ENCODE peak calls at places on chromosomes 13 and 19, in eight cellular contexts. I, M, L, F, B, G, H and J are unnamed samples.

GRCh38 chr19:51338563-51339312 is 3.2 kb downstream of the VSIG10L start:
- DNase-seq in G (peak), I (peak), L (peak), M (peak), B (peak), H (peak), F (peak), J (peak)

GRCh38 chr19:33208904-33209843 is 15.0 kb downstream of the LRP3 start:
- DNase-seq in F (no peak), M (no peak), H (no peak), L (peak), B (no peak), G (no peak), I (no peak), J (no peak)

GRCh38 chr19:2711175-2711936 is 8.9 kb upstream of the GNG7 start:
- DNase-seq in M (no peak), H (no peak), L (no peak), B (no peak), G (no peak), I (no peak), F (no peak), J (no peak)

GRCh38 chr13:80727321-80727975 is 386.5 kb upstream of the SPRY2 start:
- DNase-seq in M (no peak), I (no peak), L (no peak), G (no peak), B (no peak), F (no peak), H (no peak), J (no peak)

GRCh38 chr19:30153326-30154210 is 211.5 kb downstream of the URI1 start:
- DNase-seq in M (no peak), H (no peak), G (no peak), I (no peak), B (no peak), F (no peak), L (no peak), J (no peak)

GRCh38 chr13:46964789-46965527 is 68.1 kb upstream of the HTR2A start:
- DNase-seq in H (peak), M (no peak), B (no peak), I (no peak), L (no peak), F (no peak), G (no peak), J (no peak)

GRCh38 chr13:48434203-48434602 is 21.3 kb upstream of the LPAR6 start:
- DNase-seq in H (no peak), M (no peak), F (no peak), L (no peak), I (no peak), G (no peak), B (no peak), J (no peak)

GRCh38 chr13:106625578-106625977 is 57.6 kb upstream of the ARGLU1 start:
- DNase-seq in L (no peak), F (no peak), I (no peak), M (no peak), H (no peak), G (no peak), B (no peak), J (no peak)

GRCh38 chr19:5881543-5882299 is 11.4 kb upstream of the FUT5 start:
- DNase-seq in H (no peak), F (no peak), B (no peak), I (no peak), M (no peak), L (no peak), G (no peak), J (no peak)

GRCh38 chr13:31051999-31052398 is 109.7 kb downstream of the HSPH1 start:
- DNase-seq in H (no peak), M (no peak), F (no peak), I (no peak), G (no peak), L (no peak), B (no peak), J (no peak)

GRCh38 chr19:19643158-19644053 is at the start of gene GMIP:
- DNase-seq in H (no peak), M (peak), L (peak), F (peak), I (peak), G (peak), B (peak), J (peak)

GRCh38 chr19:6233827-6234511 is 45.8 kb downstream of the MLLT1 start:
- DNase-seq in H (no peak), B (no peak), G (no peak), F (no peak), L (peak), M (no peak), I (peak), J (no peak)

GRCh38 chr13:60788156-60788829 is 391.3 kb downstream of the TDRD3 start:
- DNase-seq in G (no peak), B (no peak), M (no peak), I (no peak), F (no peak), H (no peak), L (peak), J (no peak)

GRCh38 chr13:95784891-95785290 is 108.0 kb downstream of the DNAJC3 start:
- DNase-seq in H (peak), F (no peak), G (no peak), M (no peak), I (no peak), B (no peak), L (no peak), J (no peak)

GRCh38 chr13:45196622-45197021 is 4.2 kb downstream of the KCTD4 start:
- DNase-seq in F (no peak), I (no peak), H (no peak), B (no peak), L (no peak), M (no peak), G (no peak), J (no peak)

GRCh38 chr19:53079313-53079924 is 23.8 kb downstream of the ZNF160 start:
- DNase-seq in F (no peak), B (no peak), L (no peak), H (no peak), G (no peak), I (no peak), M (no peak), J (no peak)